ENCODE peak calls at places on chromosomes 2 and 18, in eight cellular contexts. One of them, this sample, is unnamed.
A peak's percentile ranks its signal among the peaks of the same experiment; 100 is the strongest.

GRCh38 chr2:171347591-171348032 is 86.2 kb downstream of the METTL8 start:
- ATAC-seq in K562: peak; percentile 33
- ATAC-seq in GM23338: no peak
- ATAC-seq in GM12878: peak; percentile 60
- ATAC-seq in Panc1: peak; percentile 89
- ATAC-seq in upper lobe of left lung: peak; percentile 53
- ATAC-seq in HepG2: no peak
- ATAC-seq in HCT116: peak; percentile 75
- ATAC-seq in this sample: peak; percentile 62

GRCh38 chr18:12074734-12075133 is 18.9 kb upstream of the ANKRD62 start:
- ATAC-seq in upper lobe of left lung: no peak
- ATAC-seq in GM12878: no peak
- ATAC-seq in HCT116: no peak
- ATAC-seq in HepG2: peak; percentile 48
- ATAC-seq in K562: peak; percentile 80
- ATAC-seq in Panc1: peak; percentile 69
- ATAC-seq in GM23338: no peak
- ATAC-seq in this sample: no peak

GRCh38 chr18:13369756-13370510 is 151.4 kb downstream of the LDLRAD4 start:
- ATAC-seq in HCT116: peak; percentile 68
- ATAC-seq in GM12878: no peak
- ATAC-seq in upper lobe of left lung: peak; percentile 50
- ATAC-seq in Panc1: no peak
- ATAC-seq in HepG2: no peak
- ATAC-seq in K562: peak; percentile 58
- ATAC-seq in GM23338: no peak
- ATAC-seq in this sample: peak; percentile 27

GRCh38 chr2:16763493-16763899 is 97.9 kb upstream of the CYRIA start:
- ATAC-seq in HepG2: peak; percentile 66
- ATAC-seq in K562: no peak
- ATAC-seq in GM12878: no peak
- ATAC-seq in GM23338: no peak
- ATAC-seq in HCT116: no peak
- ATAC-seq in Panc1: no peak
- ATAC-seq in upper lobe of left lung: peak; percentile 60
- ATAC-seq in this sample: no peak

GRCh38 chr2:51997571-51997970 is 965.6 kb upstream of the NRXN1 start:
- ATAC-seq in upper lobe of left lung: no peak
- ATAC-seq in K562: no peak
- ATAC-seq in HepG2: no peak
- ATAC-seq in GM23338: no peak
- ATAC-seq in Panc1: no peak
- ATAC-seq in HCT116: no peak
- ATAC-seq in GM12878: no peak
- ATAC-seq in this sample: no peak

GRCh38 chr18:7177131-7177744 is 53.7 kb upstream of the LRRC30 start:
- ATAC-seq in upper lobe of left lung: peak; percentile 96
- ATAC-seq in GM12878: peak; percentile 78
- ATAC-seq in GM23338: peak; percentile 96
- ATAC-seq in Panc1: peak; percentile 81
- ATAC-seq in HCT116: no peak
- ATAC-seq in K562: peak; percentile 97
- ATAC-seq in HepG2: peak; percentile 95
- ATAC-seq in this sample: peak; percentile 62

GRCh38 chr2:160221391-160222276 is 21.6 kb upstream of the ITGB6 start:
- ATAC-seq in GM12878: no peak
- ATAC-seq in Panc1: peak; percentile 89
- ATAC-seq in HCT116: peak; percentile 60
- ATAC-seq in GM23338: peak; percentile 38
- ATAC-seq in HepG2: peak; percentile 90
- ATAC-seq in K562: no peak
- ATAC-seq in upper lobe of left lung: peak; percentile 84
- ATAC-seq in this sample: peak; percentile 69

GRCh38 chr2:118710481-118710880 is 137.0 kb downstream of the EN1 start:
- ATAC-seq in GM12878: no peak
- ATAC-seq in HCT116: no peak
- ATAC-seq in HepG2: no peak
- ATAC-seq in K562: peak; percentile 67
- ATAC-seq in Panc1: no peak
- ATAC-seq in GM23338: no peak
- ATAC-seq in upper lobe of left lung: no peak
- ATAC-seq in this sample: no peak

GRCh38 chr2:46062637-46063412 is 234.4 kb upstream of the EPAS1 start:
- ATAC-seq in Panc1: peak; percentile 84
- ATAC-seq in upper lobe of left lung: peak; percentile 93
- ATAC-seq in GM12878: peak; percentile 93
- ATAC-seq in GM23338: peak; percentile 92
- ATAC-seq in K562: peak; percentile 86
- ATAC-seq in HCT116: peak; percentile 85
- ATAC-seq in HepG2: peak; percentile 91
- ATAC-seq in this sample: peak; percentile 82

GRCh38 chr18:21393986-21394385 is 152.0 kb downstream of the GREB1L start:
- ATAC-seq in HCT116: no peak
- ATAC-seq in GM12878: no peak
- ATAC-seq in HepG2: no peak
- ATAC-seq in GM23338: no peak
- ATAC-seq in Panc1: no peak
- ATAC-seq in upper lobe of left lung: no peak
- ATAC-seq in K562: no peak
- ATAC-seq in this sample: no peak

GRCh38 chr2:100730290-100730868 is 89.6 kb upstream of the NPAS2 start:
- ATAC-seq in GM23338: peak; percentile 78
- ATAC-seq in upper lobe of left lung: peak; percentile 80
- ATAC-seq in HCT116: peak; percentile 93
- ATAC-seq in GM12878: no peak
- ATAC-seq in Panc1: peak; percentile 92
- ATAC-seq in K562: peak; percentile 64
- ATAC-seq in HepG2: peak; percentile 94
- ATAC-seq in this sample: peak; percentile 52

GRCh38 chr2:217000406-217000805 is 140.5 kb upstream of the TNP1 start:
- ATAC-seq in Panc1: no peak
- ATAC-seq in upper lobe of left lung: no peak
- ATAC-seq in K562: no peak
- ATAC-seq in HepG2: no peak
- ATAC-seq in GM23338: no peak
- ATAC-seq in HCT116: no peak
- ATAC-seq in GM12878: peak; percentile 67
- ATAC-seq in this sample: no peak

GRCh38 chr2:204144487-204144886 is 207.9 kb downstream of the ICOS start:
- ATAC-seq in Panc1: no peak
- ATAC-seq in HepG2: no peak
- ATAC-seq in upper lobe of left lung: no peak
- ATAC-seq in HCT116: no peak
- ATAC-seq in K562: no peak
- ATAC-seq in GM12878: no peak
- ATAC-seq in GM23338: no peak
- ATAC-seq in this sample: no peak

GRCh38 chr2:240728361-240728760 is 36.7 kb downstream of the AQP12A start:
- ATAC-seq in GM23338: no peak
- ATAC-seq in HepG2: no peak
- ATAC-seq in upper lobe of left lung: no peak
- ATAC-seq in Panc1: no peak
- ATAC-seq in K562: no peak
- ATAC-seq in GM12878: no peak
- ATAC-seq in HCT116: no peak
- ATAC-seq in this sample: no peak
- TF ChIP-seq POLR2AphosphoS5 in GM23338: no peak
- TF ChIP-seq POLR2AphosphoS5 in HepG2: no peak
- TF ChIP-seq POLR2AphosphoS5 in upper lobe of left lung: no peak
- TF ChIP-seq POLR2AphosphoS5 in Panc1: no peak
- TF ChIP-seq POLR2AphosphoS5 in K562: no peak
- TF ChIP-seq POLR2AphosphoS5 in GM12878: no peak
- TF ChIP-seq POLR2AphosphoS5 in HCT116: no peak
- TF ChIP-seq POLR2AphosphoS5 in this sample: no peak

GRCh38 chr2:219449609-219450008 is 15.0 kb downstream of the SPEG start:
- ATAC-seq in Panc1: no peak
- ATAC-seq in K562: no peak
- ATAC-seq in HepG2: no peak
- ATAC-seq in GM12878: no peak
- ATAC-seq in upper lobe of left lung: no peak
- ATAC-seq in HCT116: no peak
- ATAC-seq in GM23338: no peak
- ATAC-seq in this sample: no peak

GRCh38 chr2:219448099-219448775 is 13.6 kb downstream of the SPEG start:
- ATAC-seq in HepG2: peak; percentile 21
- ATAC-seq in Panc1: no peak
- ATAC-seq in upper lobe of left lung: no peak
- ATAC-seq in HCT116: no peak
- ATAC-seq in GM23338: peak; percentile 62
- ATAC-seq in K562: no peak
- ATAC-seq in GM12878: no peak
- ATAC-seq in this sample: no peak

GRCh38 chr2:219447242-219448098 is 12.8 kb downstream of the SPEG start:
- ATAC-seq in GM12878: no peak
- ATAC-seq in upper lobe of left lung: no peak
- ATAC-seq in HCT116: no peak
- ATAC-seq in Panc1: no peak
- ATAC-seq in HepG2: no peak
- ATAC-seq in K562: no peak
- ATAC-seq in GM23338: peak; percentile 5
- ATAC-seq in this sample: peak; percentile 8

GRCh38 chr2:219446689-219447088 is 12.0 kb downstream of the SPEG start:
- ATAC-seq in GM12878: no peak
- ATAC-seq in Panc1: no peak
- ATAC-seq in K562: no peak
- ATAC-seq in HepG2: no peak
- ATAC-seq in HCT116: no peak
- ATAC-seq in GM23338: no peak
- ATAC-seq in upper lobe of left lung: no peak
- ATAC-seq in this sample: no peak

GRCh38 chr2:219448776-219449476 is 14.3 kb downstream of the SPEG start:
- ATAC-seq in HepG2: peak; percentile 64
- ATAC-seq in K562: no peak
- ATAC-seq in HCT116: no peak
- ATAC-seq in GM12878: peak; percentile 17
- ATAC-seq in Panc1: no peak
- ATAC-seq in upper lobe of left lung: no peak
- ATAC-seq in GM23338: peak; percentile 83
- ATAC-seq in this sample: no peak
- TF ChIP-seq POLR2AphosphoS5 in HepG2: no peak
- TF ChIP-seq POLR2AphosphoS5 in K562: no peak
- TF ChIP-seq POLR2AphosphoS5 in HCT116: no peak
- TF ChIP-seq POLR2AphosphoS5 in GM12878: no peak
- TF ChIP-seq POLR2AphosphoS5 in Panc1: no peak
- TF ChIP-seq POLR2AphosphoS5 in upper lobe of left lung: no peak
- TF ChIP-seq POLR2AphosphoS5 in GM23338: peak; percentile 62
- TF ChIP-seq POLR2AphosphoS5 in this sample: peak; percentile 46

GRCh38 chr2:195108182-195108581 is 548.8 kb upstream of the SLC39A10 start:
- ATAC-seq in K562: no peak
- ATAC-seq in GM12878: no peak
- ATAC-seq in HCT116: no peak
- ATAC-seq in upper lobe of left lung: no peak
- ATAC-seq in GM23338: no peak
- ATAC-seq in Panc1: no peak
- ATAC-seq in HepG2: no peak
- ATAC-seq in this sample: no peak
- TF ChIP-seq POLR2AphosphoS5 in K562: no peak
- TF ChIP-seq POLR2AphosphoS5 in GM12878: no peak
- TF ChIP-seq POLR2AphosphoS5 in HCT116: no peak
- TF ChIP-seq POLR2AphosphoS5 in upper lobe of left lung: no peak
- TF ChIP-seq POLR2AphosphoS5 in GM23338: no peak
- TF ChIP-seq POLR2AphosphoS5 in Panc1: no peak
- TF ChIP-seq POLR2AphosphoS5 in HepG2: no peak
- TF ChIP-seq POLR2AphosphoS5 in this sample: no peak

DNA sequence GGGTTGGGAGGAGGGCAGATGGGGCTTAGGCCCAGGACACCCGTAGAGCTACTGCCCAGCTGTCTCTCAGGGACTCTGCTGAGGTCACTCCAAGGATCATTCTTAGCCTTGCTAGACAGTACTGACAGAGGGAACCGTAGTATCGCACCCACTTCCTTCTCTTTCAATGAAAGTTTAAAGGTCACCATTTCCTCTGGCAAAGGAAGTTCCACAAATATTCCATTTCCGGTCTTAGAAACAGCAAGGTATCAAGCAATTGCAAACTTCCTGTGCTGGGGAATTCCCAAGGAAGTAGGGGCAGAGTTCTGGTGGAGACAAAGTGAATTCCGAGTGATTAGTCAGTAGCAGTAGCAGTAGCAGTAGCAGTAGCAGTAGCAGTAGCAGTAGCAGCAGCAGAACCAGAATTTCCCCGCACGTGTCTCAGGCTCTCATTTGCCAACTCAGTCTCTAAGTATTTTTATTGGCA is 24.7 kb downstream of the IL1B start:
- ATAC-seq in upper lobe of left lung: peak; percentile 61
- ATAC-seq in HepG2: peak; percentile 43
- ATAC-seq in Panc1: peak; percentile 66
- ATAC-seq in GM23338: no peak
- ATAC-seq in GM12878: peak; percentile 76
- ATAC-seq in K562: peak; percentile 27
- ATAC-seq in HCT116: no peak
- ATAC-seq in this sample: peak; percentile 65
- TF ChIP-seq POLR2AphosphoS5 in upper lobe of left lung: peak; percentile 63
- TF ChIP-seq POLR2AphosphoS5 in HepG2: no peak
- TF ChIP-seq POLR2AphosphoS5 in Panc1: no peak
- TF ChIP-seq POLR2AphosphoS5 in GM23338: no peak
- TF ChIP-seq POLR2AphosphoS5 in GM12878: no peak
- TF ChIP-seq POLR2AphosphoS5 in K562: no peak
- TF ChIP-seq POLR2AphosphoS5 in HCT116: no peak
- TF ChIP-seq POLR2AphosphoS5 in this sample: peak; percentile 54

DNA sequence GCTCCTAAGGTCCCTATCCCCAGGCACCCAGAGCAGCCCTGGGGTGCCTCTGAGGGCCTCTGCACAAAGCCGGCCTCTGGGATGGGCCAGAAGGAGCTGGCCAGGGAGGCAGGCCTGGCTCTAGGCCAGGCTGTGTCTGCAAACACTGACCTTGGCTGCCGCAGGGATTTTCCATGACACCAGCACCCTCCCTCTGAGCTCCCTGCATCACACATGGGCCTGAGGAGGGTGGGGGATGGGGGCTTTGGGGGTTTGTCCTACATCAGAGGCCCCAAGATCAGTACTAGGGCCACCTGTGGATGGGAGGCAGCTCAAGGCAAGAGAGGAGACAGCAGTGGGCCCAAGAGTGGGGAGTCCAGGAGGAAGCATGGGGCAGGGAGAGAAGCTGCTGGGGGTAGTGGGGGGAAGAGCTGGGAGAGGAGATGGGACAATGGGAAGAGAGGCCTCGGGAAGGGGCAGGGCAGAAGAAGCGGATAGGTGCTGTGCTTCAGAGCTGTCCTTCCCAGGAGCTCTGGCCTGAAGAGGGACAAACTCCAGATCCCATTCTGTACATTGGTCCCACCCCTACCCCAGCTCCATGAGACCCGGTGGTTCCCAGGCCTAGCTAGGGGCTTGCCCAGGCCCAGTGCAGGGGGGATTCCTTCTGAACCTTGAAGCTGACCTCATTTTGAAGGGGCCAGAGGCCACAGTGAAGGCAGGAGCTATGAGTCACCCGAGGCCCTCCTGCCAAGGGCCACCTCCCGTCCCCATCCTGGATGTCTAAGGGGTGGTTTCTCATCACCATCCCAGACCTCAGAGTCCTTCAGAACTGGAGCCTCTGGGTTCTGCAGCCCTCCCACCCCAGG is 28.0 kb downstream of the KCNK3 start:
- ATAC-seq in HepG2: peak; percentile 58
- ATAC-seq in K562: no peak
- ATAC-seq in upper lobe of left lung: peak; percentile 35
- ATAC-seq in HCT116: peak; percentile 20
- ATAC-seq in GM23338: peak; percentile 35
- ATAC-seq in Panc1: peak; percentile 55
- ATAC-seq in GM12878: peak; percentile 76
- ATAC-seq in this sample: peak; percentile 87
- TF ChIP-seq POLR2AphosphoS5 in HepG2: no peak
- TF ChIP-seq POLR2AphosphoS5 in K562: no peak
- TF ChIP-seq POLR2AphosphoS5 in upper lobe of left lung: peak; percentile 49
- TF ChIP-seq POLR2AphosphoS5 in HCT116: peak; percentile 25
- TF ChIP-seq POLR2AphosphoS5 in GM23338: no peak
- TF ChIP-seq POLR2AphosphoS5 in Panc1: no peak
- TF ChIP-seq POLR2AphosphoS5 in GM12878: no peak
- TF ChIP-seq POLR2AphosphoS5 in this sample: peak; percentile 91